ENCODE peak calls at places on chromosomes 5 and 9, in seven cellular contexts. P is CD4-positive, alpha-beta T cell; H is tibial artery; A is IMR-90; S is aorta; L is HepG2; Z is pancreas. M is an unnamed sample.

GRCh38 chr9:68780735-68781134 is 75.7 kb downstream of the PIP5K1B start:
- DNase-seq in P (no peak), H (no peak), A (peak), S (no peak), L (peak), Z (no peak), M (no peak)

GRCh38 chr9:133981589-133981957 is 10.6 kb downstream of the VAV2 start:
- DNase-seq in P (no peak), H (no peak), A (no peak), S (peak), L (no peak), Z (peak), M (no peak)

GRCh38 chr5:38500861-38501260 is 55.6 kb downstream of the LIFR start:
- DNase-seq in P (no peak), H (no peak), A (peak), S (no peak), L (no peak), Z (no peak), M (peak)

GRCh38 chr5:76714771-76715483 is 999 bp upstream of the F2R start:
- DNase-seq in P (no peak), H (no peak), A (no peak), S (peak), L (no peak), Z (no peak), M (peak)

GRCh38 chr9:4220361-4220760 is 79.5 kb downstream of the GLIS3 start:
- DNase-seq in P (no peak), H (no peak), A (no peak), S (no peak), L (no peak), Z (no peak), M (no peak)

GRCh38 chr5:1538276-1538675 is 14.5 kb upstream of the LPCAT1 start:
- DNase-seq in P (no peak), H (no peak), A (no peak), S (peak), L (no peak), Z (no peak), M (no peak)

GRCh38 chr5:95962785-95963184 is 1.1 kb upstream of the ELL2 start:
- DNase-seq in P (no peak), H (no peak), A (no peak), S (no peak), L (peak), Z (no peak), M (peak)

GRCh38 chr9:4197548-4197947 is 102.3 kb downstream of the GLIS3 start:
- DNase-seq in P (no peak), H (no peak), A (no peak), S (no peak), L (peak), Z (no peak), M (peak)

GRCh38 chr9:86471501-86471900 is 117.3 kb upstream of the TUT7 start:
- DNase-seq in P (no peak), H (no peak), A (no peak), S (no peak), L (no peak), Z (no peak), M (no peak)

GRCh38 chr5:1983919-1984695 is 101.4 kb upstream of the IRX4 start:
- DNase-seq in P (no peak), H (no peak), A (no peak), S (no peak), L (no peak), Z (no peak), M (no peak)

GRCh38 chr5:160312139-160312959 is at the start of gene CCNJL:
- DNase-seq in P (no peak), H (no peak), A (peak), S (peak), L (peak), Z (no peak), M (peak)

GRCh38 chr5:79535477-79536192 is 21.7 kb upstream of the HOMER1 start:
- DNase-seq in P (no peak), H (no peak), A (peak), S (no peak), L (peak), Z (no peak), M (no peak)

GRCh38 chr9:136902259-136902821 is 16.0 kb downstream of the TRAF2 start:
- DNase-seq in P (peak), H (peak), A (peak), S (peak), L (no peak), Z (peak), M (peak)

GRCh38 chr5:157431544-157432200 is 28.3 kb upstream of the NIPAL4 start:
- DNase-seq in P (peak), H (no peak), A (peak), S (no peak), L (peak), Z (no peak), M (peak)

GRCh38 chr5:96037128-96037527 is 75.5 kb upstream of the ELL2 start:
- DNase-seq in P (no peak), H (no peak), A (peak), S (no peak), L (peak), Z (no peak), M (peak)

GRCh38 chr9:105421864-105422263 is 26.0 kb upstream of the FSD1L start:
- DNase-seq in P (no peak), H (no peak), A (no peak), S (no peak), L (no peak), Z (no peak), M (no peak)

GRCh38 chr9:72773570-72773969 is 179.3 kb downstream of the ALDH1A1 start:
- DNase-seq in P (no peak), H (no peak), A (no peak), S (no peak), L (no peak), Z (no peak), M (no peak)

GRCh38 chr9:2260401-2261306 is 245.5 kb downstream of the SMARCA2 start:
- DNase-seq in P (no peak), H (no peak), A (peak), S (no peak), L (no peak), Z (no peak), M (peak)

GRCh38 chr5:95728494-95729114 is 2.5 kb upstream of the RHOBTB3 start:
- DNase-seq in P (no peak), H (no peak), A (no peak), S (no peak), L (no peak), Z (no peak), M (no peak)

GRCh38 chr5:45081082-45081481 is 272.3 kb downstream of the MRPS30 start:
- DNase-seq in P (no peak), H (no peak), A (no peak), S (no peak), L (no peak), Z (no peak), M (no peak)

GRCh38 chr5:71701409-71701808 is 17.7 kb upstream of the CARTPT start:
- DNase-seq in P (no peak), H (no peak), A (no peak), S (no peak), L (no peak), Z (no peak), M (no peak)

GRCh38 chr9:136220017-136220729 is 15.2 kb upstream of the LHX3 start:
- DNase-seq in P (peak), H (no peak), A (peak), S (no peak), L (no peak), Z (peak), M (no peak)

GRCh38 chr9:133205996-133206931 is 2.8 kb downstream of the OBP2B start:
- DNase-seq in P (no peak), H (no peak), A (no peak), S (no peak), L (no peak), Z (no peak), M (no peak)

GRCh38 chr9:137391411-137391754 is 31.6 kb downstream of the EXD3 start:
- DNase-seq in P (no peak), H (no peak), A (no peak), S (no peak), L (no peak), Z (peak), M (no peak)

GRCh38 chr5:122673343-122673742 is 101.5 kb upstream of the SNX2 start:
- DNase-seq in P (no peak), H (peak), A (no peak), S (peak), L (no peak), Z (no peak), M (peak)

GRCh38 chr5:172623313-172623980 is 17.6 kb upstream of the NEURL1B start:
- DNase-seq in P (no peak), H (no peak), A (no peak), S (no peak), L (no peak), Z (no peak), M (no peak)

GRCh38 chr5:151686673-151687378 is at the start of gene SPARC:
- DNase-seq in P (no peak), H (peak), A (peak), S (peak), L (no peak), Z (no peak), M (peak)

GRCh38 chr9:37650873-37651768 is at the start of gene FRMPD1:
- DNase-seq in P (peak), H (no peak), A (peak), S (peak), L (peak), Z (peak), M (peak)

GRCh38 chr9:98173181-98173580 is 19.3 kb downstream of the CORO2A start:
- DNase-seq in P (no peak), H (no peak), A (no peak), S (no peak), L (no peak), Z (no peak), M (no peak)

GRCh38 chr5:127988149-127988755 is 95.3 kb upstream of the SLC12A2 start:
- DNase-seq in P (no peak), H (no peak), A (peak), S (no peak), L (peak), Z (no peak), M (peak)

GRCh38 chr5:173789031-173789920 is 98.9 kb upstream of the CPEB4 start:
- DNase-seq in P (no peak), H (no peak), A (peak), S (no peak), L (peak), Z (no peak), M (no peak)
- H3K27ac ChIP-seq in P (no peak), H (no peak), A (no peak), S (no peak), L (peak), Z (no peak), M (no peak)

DNA sequence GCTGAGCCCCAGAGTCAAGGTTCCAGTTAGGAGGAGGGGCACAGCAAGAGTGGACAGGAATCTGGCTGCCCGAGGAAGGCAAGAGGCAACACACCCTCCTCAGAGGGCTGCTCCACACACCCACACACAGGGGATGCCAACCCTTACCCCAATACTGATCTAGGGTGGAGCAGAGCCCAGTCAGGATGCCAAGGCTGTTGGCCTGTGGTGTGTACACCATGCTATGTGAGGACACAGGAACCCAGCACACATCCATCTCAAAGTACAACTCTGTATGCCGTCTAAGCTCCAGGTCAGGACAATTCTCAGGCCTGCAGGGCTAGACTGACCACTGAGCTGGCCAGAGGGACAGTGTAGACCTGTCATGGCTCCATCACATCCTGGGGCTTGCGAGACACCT is 2.6 kb downstream of the SEPTIN8 start:
- DNase-seq in P (no peak), H (no peak), A (no peak), S (peak), L (no peak), Z (no peak), M (no peak)
- H3K27ac ChIP-seq in P (no peak), H (peak), A (no peak), S (peak), L (no peak), Z (no peak), M (no peak)

GRCh38 chr9:126327016-126327749 is 554 bp downstream of the MVB12B start:
- DNase-seq in P (no peak), H (no peak), A (no peak), S (peak), L (no peak), Z (no peak), M (no peak)
- H3K27ac ChIP-seq in P (no peak), H (peak), A (peak), S (peak), L (peak), Z (no peak), M (peak)

GRCh38 chr9:35112257-35113020 is 3.2 kb downstream of the ATOSB start:
- DNase-seq in P (no peak), H (peak), A (peak), S (peak), L (no peak), Z (no peak), M (no peak)

GRCh38 chr9:35111006-35111933 is 4.4 kb downstream of the ATOSB start:
- DNase-seq in P (peak), H (peak), A (peak), S (peak), L (peak), Z (peak), M (peak)

GRCh38 chr9:35108946-35109575 is 6.1 kb upstream of the STOML2 start:
- DNase-seq in P (no peak), H (no peak), A (no peak), S (no peak), L (no peak), Z (no peak), M (peak)

GRCh38 chr9:35108461-35108860 is 5.5 kb upstream of the STOML2 start:
- DNase-seq in P (no peak), H (no peak), A (no peak), S (no peak), L (no peak), Z (no peak), M (no peak)

GRCh38 chr9:35110327-35110758 is 5.3 kb downstream of the ATOSB start:
- DNase-seq in P (no peak), H (peak), A (peak), S (peak), L (no peak), Z (no peak), M (no peak)
- H3K27ac ChIP-seq in P (no peak), H (peak), A (peak), S (no peak), L (no peak), Z (peak), M (peak)

DNA sequence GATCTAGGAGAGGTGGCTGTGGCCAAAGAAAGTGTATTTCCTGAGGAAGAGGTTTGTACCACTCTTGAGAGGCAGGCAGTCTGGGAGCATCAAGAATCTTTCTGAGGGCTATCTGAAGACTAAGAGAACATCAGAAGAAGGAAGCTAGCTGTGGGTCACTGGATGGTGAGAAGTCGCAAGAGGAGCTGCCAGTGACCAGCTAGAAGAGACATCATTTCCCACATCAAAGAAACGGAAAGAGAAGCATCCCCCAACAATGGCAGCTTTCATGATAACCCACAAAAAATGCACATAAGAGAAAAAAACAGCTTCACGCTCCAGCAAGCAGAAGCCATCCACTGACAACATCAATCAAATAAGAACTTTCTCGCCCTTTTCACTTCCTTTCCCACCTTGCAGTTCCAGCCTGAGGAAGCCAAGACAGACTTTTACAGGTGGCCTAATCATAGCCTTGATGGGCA is 25.0 kb upstream of the CEP78 start:
- DNase-seq in P (no peak), H (no peak), A (no peak), S (no peak), L (no peak), Z (no peak), M (no peak)
- H3K27ac ChIP-seq in P (peak), H (no peak), A (no peak), S (no peak), L (no peak), Z (no peak), M (no peak)

GRCh38 chr5:32687167-32687831 is 23.8 kb upstream of the NPR3 start:
- DNase-seq in P (no peak), H (no peak), A (peak), S (no peak), L (no peak), Z (no peak), M (peak)
- H3K27ac ChIP-seq in P (no peak), H (peak), A (no peak), S (peak), L (no peak), Z (no peak), M (no peak)

GRCh38 chr5:73906277-73906676 is 280.3 kb downstream of the ARHGEF28 start:
- DNase-seq in P (no peak), H (no peak), A (no peak), S (no peak), L (no peak), Z (no peak), M (no peak)

GRCh38 chr5:73908440-73908839 is 282.4 kb downstream of the ARHGEF28 start:
- DNase-seq in P (no peak), H (no peak), A (no peak), S (no peak), L (no peak), Z (no peak), M (peak)

GRCh38 chr5:73909474-73909873 is 283.5 kb downstream of the ARHGEF28 start:
- DNase-seq in P (no peak), H (no peak), A (no peak), S (no peak), L (no peak), Z (peak), M (no peak)

GRCh38 chr5:73907164-73907563 is 281.2 kb downstream of the ARHGEF28 start:
- DNase-seq in P (no peak), H (no peak), A (no peak), S (no peak), L (peak), Z (no peak), M (no peak)

DNA sequence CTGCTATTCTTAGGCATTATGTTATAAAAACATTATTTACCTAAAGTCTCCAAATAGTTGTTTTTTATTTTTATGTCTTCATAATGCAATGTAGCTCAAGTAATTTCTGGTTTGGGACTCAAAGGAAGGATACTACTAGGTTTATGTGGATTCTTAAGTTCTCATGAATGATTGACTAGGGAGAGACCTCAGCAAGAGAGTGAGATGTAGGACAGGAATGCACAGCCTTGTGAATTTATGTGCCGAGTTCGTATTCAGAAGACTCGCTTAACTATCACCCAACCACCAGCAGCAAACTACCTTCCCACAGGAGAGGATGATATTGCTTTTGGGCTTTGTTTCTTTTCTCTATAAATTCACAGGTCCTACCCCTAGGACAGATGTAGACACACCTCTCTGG is 282.9 kb downstream of the ARHGEF28 start:
- DNase-seq in P (no peak), H (no peak), A (no peak), S (no peak), L (no peak), Z (no peak), M (no peak)
- H3K27ac ChIP-seq in P (no peak), H (no peak), A (no peak), S (no peak), L (no peak), Z (peak), M (no peak)

DNA sequence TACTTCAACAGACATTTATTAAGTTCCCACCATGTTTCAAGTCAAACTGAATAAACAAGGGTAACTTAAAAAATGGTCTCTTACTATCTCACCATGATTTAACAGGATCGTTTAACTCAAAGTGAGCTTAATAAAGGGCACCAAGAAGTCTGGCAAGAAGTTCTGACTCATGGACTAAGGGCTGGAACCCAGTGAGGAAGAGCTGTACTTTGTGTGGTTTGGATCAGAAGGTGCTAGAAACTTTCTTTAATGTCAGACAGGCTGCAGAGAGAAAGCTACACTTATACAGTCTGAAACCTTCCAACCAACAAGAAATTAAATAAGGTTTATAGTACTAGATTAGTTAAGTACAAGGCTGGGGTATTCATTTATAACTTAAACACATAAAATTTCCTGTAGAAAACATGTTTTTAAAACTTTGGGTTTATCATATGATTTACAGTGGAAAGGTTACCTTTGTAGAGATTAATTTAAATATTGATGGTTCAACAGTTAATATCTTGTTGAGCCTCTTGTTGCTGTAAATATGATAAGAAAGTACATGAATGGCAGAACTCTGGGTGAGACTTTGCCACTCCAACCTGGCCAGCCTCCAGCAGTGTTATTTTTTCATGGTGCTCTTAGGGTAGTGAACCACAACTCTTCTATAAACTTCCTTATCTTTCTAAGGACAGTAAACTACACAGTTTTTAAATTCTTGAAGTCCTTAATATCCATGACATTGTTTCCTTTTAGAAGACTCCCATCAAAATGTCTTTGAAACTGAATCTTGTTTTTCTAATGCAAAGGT is 162.8 kb downstream of the MAN2A1 start:
- DNase-seq in P (no peak), H (no peak), A (peak), S (no peak), L (no peak), Z (no peak), M (no peak)
- H3K27ac ChIP-seq in P (no peak), H (no peak), A (no peak), S (no peak), L (no peak), Z (no peak), M (no peak)

GRCh38 chr9:94903961-94904421 is 177.5 kb downstream of the AOPEP start:
- DNase-seq in P (no peak), H (no peak), A (peak), S (no peak), L (no peak), Z (no peak), M (no peak)
- H3K27ac ChIP-seq in P (no peak), H (peak), A (peak), S (peak), L (no peak), Z (no peak), M (peak)

GRCh38 chr5:181281984-181282316 is 21.0 kb upstream of the TRIM52 start:
- DNase-seq in P (no peak), H (no peak), A (no peak), S (no peak), L (no peak), Z (peak), M (no peak)
- H3K27ac ChIP-seq in P (no peak), H (no peak), A (no peak), S (no peak), L (no peak), Z (no peak), M (peak)

M was measured in cardiac muscle cell.